ENCODE peak calls at places on chromosome 22, in nine cellular contexts. One of them, this sample, is unnamed.

GRCh38 chr22:17065433-17065832 is 19.4 kb upstream of the IL17RA start:
- DNase-seq in foreskin melanocyte: no peak
- DNase-seq in NCI-H1930: no peak
- DNase-seq in NCI-H146: no peak
- DNase-seq in activated CD4-positive, alpha-beta T cell treated with anti-CD3 and anti-CD28 coated beads, Interleukin-2, amount 50 U/mL, for 48 hours: no peak
- DNase-seq in BJ: no peak
- DNase-seq in EH: no peak
- DNase-seq in stimulated activated CD4-positive, alpha-beta T cell treated with anti-CD3 and anti-CD28 coated beads, Interleukin-4, amount 100 ng/mL, for 48 hours: no peak
- DNase-seq in fibroblast of mammary gland: no peak
- DNase-seq in this sample: no peak

GRCh38 chr22:36237462-36238347 is 1.6 kb downstream of the APOL2 start:
- DNase-seq in EH: no peak
- DNase-seq in activated CD4-positive, alpha-beta T cell treated with anti-CD3 and anti-CD28 coated beads, Interleukin-2, amount 50 U/mL, for 48 hours: no peak
- DNase-seq in foreskin melanocyte: peak
- DNase-seq in BJ: no peak
- DNase-seq in NCI-H146: no peak
- DNase-seq in fibroblast of mammary gland: peak
- DNase-seq in stimulated activated CD4-positive, alpha-beta T cell treated with anti-CD3 and anti-CD28 coated beads, Interleukin-4, amount 100 ng/mL, for 48 hours: no peak
- DNase-seq in NCI-H1930: no peak
- DNase-seq in this sample: no peak

GRCh38 chr22:42871146-42872050 is 14.3 kb upstream of the ARFGAP3 start:
- DNase-seq in BJ: no peak
- DNase-seq in foreskin melanocyte: no peak
- DNase-seq in fibroblast of mammary gland: no peak
- DNase-seq in stimulated activated CD4-positive, alpha-beta T cell treated with anti-CD3 and anti-CD28 coated beads, Interleukin-4, amount 100 ng/mL, for 48 hours: no peak
- DNase-seq in NCI-H146: no peak
- DNase-seq in activated CD4-positive, alpha-beta T cell treated with anti-CD3 and anti-CD28 coated beads, Interleukin-2, amount 50 U/mL, for 48 hours: no peak
- DNase-seq in EH: no peak
- DNase-seq in NCI-H1930: no peak
- DNase-seq in this sample: no peak

GRCh38 chr22:41047741-41048140 is 44.7 kb upstream of the EP300 start:
- DNase-seq in activated CD4-positive, alpha-beta T cell treated with anti-CD3 and anti-CD28 coated beads, Interleukin-2, amount 50 U/mL, for 48 hours: no peak
- DNase-seq in BJ: no peak
- DNase-seq in EH: no peak
- DNase-seq in NCI-H1930: no peak
- DNase-seq in fibroblast of mammary gland: peak
- DNase-seq in foreskin melanocyte: no peak
- DNase-seq in NCI-H146: no peak
- DNase-seq in stimulated activated CD4-positive, alpha-beta T cell treated with anti-CD3 and anti-CD28 coated beads, Interleukin-4, amount 100 ng/mL, for 48 hours: no peak
- DNase-seq in this sample: no peak

GRCh38 chr22:45880732-45881523 is 96.0 kb downstream of the WNT7B start:
- DNase-seq in activated CD4-positive, alpha-beta T cell treated with anti-CD3 and anti-CD28 coated beads, Interleukin-2, amount 50 U/mL, for 48 hours: no peak
- DNase-seq in stimulated activated CD4-positive, alpha-beta T cell treated with anti-CD3 and anti-CD28 coated beads, Interleukin-4, amount 100 ng/mL, for 48 hours: no peak
- DNase-seq in foreskin melanocyte: peak
- DNase-seq in fibroblast of mammary gland: no peak
- DNase-seq in NCI-H146: no peak
- DNase-seq in BJ: no peak
- DNase-seq in EH: no peak
- DNase-seq in NCI-H1930: no peak
- DNase-seq in this sample: no peak

GRCh38 chr22:20524004-20524481 is 16.6 kb downstream of the MED15 start:
- DNase-seq in NCI-H1930: no peak
- DNase-seq in stimulated activated CD4-positive, alpha-beta T cell treated with anti-CD3 and anti-CD28 coated beads, Interleukin-4, amount 100 ng/mL, for 48 hours: no peak
- DNase-seq in activated CD4-positive, alpha-beta T cell treated with anti-CD3 and anti-CD28 coated beads, Interleukin-2, amount 50 U/mL, for 48 hours: no peak
- DNase-seq in BJ: no peak
- DNase-seq in NCI-H146: peak
- DNase-seq in EH: no peak
- DNase-seq in foreskin melanocyte: no peak
- DNase-seq in fibroblast of mammary gland: no peak
- DNase-seq in this sample: no peak

GRCh38 chr22:39959640-39960447 is at the start of gene TMA7B:
- DNase-seq in NCI-H1930: no peak
- DNase-seq in fibroblast of mammary gland: peak
- DNase-seq in EH: peak
- DNase-seq in BJ: no peak
- DNase-seq in NCI-H146: peak
- DNase-seq in foreskin melanocyte: peak
- DNase-seq in stimulated activated CD4-positive, alpha-beta T cell treated with anti-CD3 and anti-CD28 coated beads, Interleukin-4, amount 100 ng/mL, for 48 hours: no peak
- DNase-seq in activated CD4-positive, alpha-beta T cell treated with anti-CD3 and anti-CD28 coated beads, Interleukin-2, amount 50 U/mL, for 48 hours: no peak
- DNase-seq in this sample: no peak

GRCh38 chr22:19723990-19724827 is 870 bp downstream of the GP1BB start:
- DNase-seq in BJ: no peak
- DNase-seq in NCI-H1930: peak
- DNase-seq in foreskin melanocyte: no peak
- DNase-seq in stimulated activated CD4-positive, alpha-beta T cell treated with anti-CD3 and anti-CD28 coated beads, Interleukin-4, amount 100 ng/mL, for 48 hours: peak
- DNase-seq in NCI-H146: no peak
- DNase-seq in EH: no peak
- DNase-seq in activated CD4-positive, alpha-beta T cell treated with anti-CD3 and anti-CD28 coated beads, Interleukin-2, amount 50 U/mL, for 48 hours: peak
- DNase-seq in fibroblast of mammary gland: peak
- DNase-seq in this sample: peak

GRCh38 chr22:36884314-36885158 is 23.7 kb downstream of the NCF4 start:
- DNase-seq in EH: peak
- DNase-seq in BJ: no peak
- DNase-seq in activated CD4-positive, alpha-beta T cell treated with anti-CD3 and anti-CD28 coated beads, Interleukin-2, amount 50 U/mL, for 48 hours: no peak
- DNase-seq in foreskin melanocyte: no peak
- DNase-seq in fibroblast of mammary gland: no peak
- DNase-seq in NCI-H1930: no peak
- DNase-seq in NCI-H146: no peak
- DNase-seq in stimulated activated CD4-positive, alpha-beta T cell treated with anti-CD3 and anti-CD28 coated beads, Interleukin-4, amount 100 ng/mL, for 48 hours: no peak
- DNase-seq in this sample: no peak

GRCh38 chr22:35227248-35227647 is 30.0 kb upstream of the HMGXB4 start:
- DNase-seq in NCI-H1930: no peak
- DNase-seq in fibroblast of mammary gland: no peak
- DNase-seq in activated CD4-positive, alpha-beta T cell treated with anti-CD3 and anti-CD28 coated beads, Interleukin-2, amount 50 U/mL, for 48 hours: no peak
- DNase-seq in stimulated activated CD4-positive, alpha-beta T cell treated with anti-CD3 and anti-CD28 coated beads, Interleukin-4, amount 100 ng/mL, for 48 hours: no peak
- DNase-seq in NCI-H146: no peak
- DNase-seq in EH: no peak
- DNase-seq in foreskin melanocyte: no peak
- DNase-seq in BJ: no peak
- DNase-seq in this sample: no peak

GRCh38 chr22:45684169-45684568 is 12.5 kb downstream of the ATXN10 start:
- DNase-seq in EH: peak
- DNase-seq in stimulated activated CD4-positive, alpha-beta T cell treated with anti-CD3 and anti-CD28 coated beads, Interleukin-4, amount 100 ng/mL, for 48 hours: no peak
- DNase-seq in NCI-H146: no peak
- DNase-seq in activated CD4-positive, alpha-beta T cell treated with anti-CD3 and anti-CD28 coated beads, Interleukin-2, amount 50 U/mL, for 48 hours: no peak
- DNase-seq in fibroblast of mammary gland: no peak
- DNase-seq in NCI-H1930: no peak
- DNase-seq in BJ: no peak
- DNase-seq in foreskin melanocyte: no peak
- DNase-seq in this sample: no peak

GRCh38 chr22:18012528-18012927 is 11.8 kb downstream of the MICAL3 start:
- DNase-seq in fibroblast of mammary gland: peak
- DNase-seq in stimulated activated CD4-positive, alpha-beta T cell treated with anti-CD3 and anti-CD28 coated beads, Interleukin-4, amount 100 ng/mL, for 48 hours: no peak
- DNase-seq in activated CD4-positive, alpha-beta T cell treated with anti-CD3 and anti-CD28 coated beads, Interleukin-2, amount 50 U/mL, for 48 hours: no peak
- DNase-seq in NCI-H1930: no peak
- DNase-seq in BJ: no peak
- DNase-seq in NCI-H146: no peak
- DNase-seq in foreskin melanocyte: no peak
- DNase-seq in EH: peak
- DNase-seq in this sample: no peak

GRCh38 chr22:47813661-47814060 is 1051.2 kb downstream of the TBC1D22A start:
- DNase-seq in foreskin melanocyte: no peak
- DNase-seq in BJ: no peak
- DNase-seq in activated CD4-positive, alpha-beta T cell treated with anti-CD3 and anti-CD28 coated beads, Interleukin-2, amount 50 U/mL, for 48 hours: no peak
- DNase-seq in fibroblast of mammary gland: no peak
- DNase-seq in NCI-H146: no peak
- DNase-seq in EH: no peak
- DNase-seq in NCI-H1930: no peak
- DNase-seq in stimulated activated CD4-positive, alpha-beta T cell treated with anti-CD3 and anti-CD28 coated beads, Interleukin-4, amount 100 ng/mL, for 48 hours: no peak
- DNase-seq in this sample: no peak